ENCODE peak calls at places on chromosome 2, in five cellular contexts. One of them, this sample, is unnamed.
A peak's percentile ranks its signal among the peaks of the same experiment; 100 is the strongest.

GRCh38 chr2:80151248-80151647 is 153.3 kb downstream of the LRRTM1 start:
- DNase-seq in hepatic stellate cell: no peak
- DNase-seq in RPMI7951: no peak
- DNase-seq in left colon: no peak
- DNase-seq in nucleus accumbens: no peak
- DNase-seq in this sample: no peak

GRCh38 chr2:120223034-120223912 is at the start of gene TMEM185B:
- DNase-seq in hepatic stellate cell: peak; percentile 97
- DNase-seq in RPMI7951: peak; percentile 82
- DNase-seq in nucleus accumbens: peak; percentile 84
- DNase-seq in left colon: peak; percentile 92
- DNase-seq in this sample: peak; percentile 87

GRCh38 chr2:237294509-237294908 is 119.5 kb downstream of the COL6A3 start:
- DNase-seq in RPMI7951: no peak
- DNase-seq in left colon: no peak
- DNase-seq in hepatic stellate cell: no peak
- DNase-seq in nucleus accumbens: no peak
- DNase-seq in this sample: no peak

GRCh38 chr2:102185347-102185746 is 1.5 kb upstream of the IL1RL2 start:
- DNase-seq in hepatic stellate cell: peak; percentile 24
- DNase-seq in nucleus accumbens: no peak
- DNase-seq in left colon: no peak
- DNase-seq in RPMI7951: peak; percentile 35
- DNase-seq in this sample: no peak

GRCh38 chr2:102606353-102606752 is 13.0 kb upstream of the SLC9A2 start:
- DNase-seq in hepatic stellate cell: no peak
- DNase-seq in RPMI7951: peak; percentile 52
- DNase-seq in nucleus accumbens: no peak
- DNase-seq in left colon: no peak
- DNase-seq in this sample: no peak

GRCh38 chr2:36356199-36356989 is 816 bp downstream of the CRIM1 start:
- DNase-seq in hepatic stellate cell: no peak
- DNase-seq in left colon: peak; percentile 59
- DNase-seq in nucleus accumbens: peak; percentile 38
- DNase-seq in RPMI7951: peak; percentile 65
- DNase-seq in this sample: peak; percentile 15

GRCh38 chr2:217789003-217789735 is 213.6 kb downstream of the TNS1 start:
- DNase-seq in hepatic stellate cell: peak; percentile 75
- DNase-seq in RPMI7951: peak; percentile 50
- DNase-seq in left colon: peak; percentile 81
- DNase-seq in nucleus accumbens: peak; percentile 42
- DNase-seq in this sample: peak; percentile 85

GRCh38 chr2:46521215-46521683 is 41.9 kb downstream of the TMEM247 start:
- DNase-seq in nucleus accumbens: no peak
- DNase-seq in left colon: peak; percentile 48
- DNase-seq in RPMI7951: peak; percentile 67
- DNase-seq in hepatic stellate cell: no peak
- DNase-seq in this sample: no peak

GRCh38 chr2:181036848-181037603 is 56.6 kb downstream of the UBE2E3 start:
- DNase-seq in RPMI7951: peak; percentile 67
- DNase-seq in nucleus accumbens: no peak
- DNase-seq in hepatic stellate cell: peak; percentile 6
- DNase-seq in left colon: no peak
- DNase-seq in this sample: no peak

GRCh38 chr2:188695953-188696352 is 278.2 kb upstream of the COL3A1 start:
- DNase-seq in hepatic stellate cell: peak; percentile 8
- DNase-seq in nucleus accumbens: no peak
- DNase-seq in left colon: no peak
- DNase-seq in RPMI7951: peak; percentile 83
- DNase-seq in this sample: no peak

GRCh38 chr2:150413416-150413815 is 74.1 kb downstream of the RND3 start:
- DNase-seq in RPMI7951: no peak
- DNase-seq in hepatic stellate cell: no peak
- DNase-seq in nucleus accumbens: no peak
- DNase-seq in left colon: no peak
- DNase-seq in this sample: no peak

GRCh38 chr2:69050802-69051201 is 37.8 kb downstream of the ANTXR1 start:
- DNase-seq in nucleus accumbens: no peak
- DNase-seq in left colon: no peak
- DNase-seq in hepatic stellate cell: no peak
- DNase-seq in RPMI7951: no peak
- DNase-seq in this sample: no peak

GRCh38 chr2:25063876-25064660 is 22.2 kb downstream of the EFR3B start:
- DNase-seq in RPMI7951: no peak
- DNase-seq in nucleus accumbens: peak; percentile 17
- DNase-seq in hepatic stellate cell: no peak
- DNase-seq in left colon: no peak
- DNase-seq in this sample: peak; percentile 64

GRCh38 chr2:145380436-145381017 is 860.6 kb upstream of the ZEB2 start:
- DNase-seq in nucleus accumbens: no peak
- DNase-seq in left colon: no peak
- DNase-seq in hepatic stellate cell: peak; percentile 11
- DNase-seq in RPMI7951: peak; percentile 89
- DNase-seq in this sample: no peak

GRCh38 chr2:16475581-16475980 is 190.1 kb downstream of the CYRIA start:
- DNase-seq in RPMI7951: no peak
- DNase-seq in left colon: no peak
- DNase-seq in nucleus accumbens: no peak
- DNase-seq in hepatic stellate cell: no peak
- DNase-seq in this sample: no peak

GRCh38 chr2:73979021-73979420 is 5.7 kb upstream of the TET3 start:
- DNase-seq in left colon: no peak
- DNase-seq in RPMI7951: no peak
- DNase-seq in nucleus accumbens: no peak
- DNase-seq in hepatic stellate cell: no peak
- DNase-seq in this sample: no peak

GRCh38 chr2:66574701-66575624 is 140.0 kb downstream of the MEIS1 start:
- DNase-seq in left colon: peak; percentile 37
- DNase-seq in hepatic stellate cell: peak; percentile 75
- DNase-seq in RPMI7951: peak; percentile 71
- DNase-seq in nucleus accumbens: peak; percentile 60
- DNase-seq in this sample: peak; percentile 84

GRCh38 chr2:151575338-151575737 is 158.9 kb downstream of the NEB start:
- DNase-seq in RPMI7951: peak; percentile 41
- DNase-seq in hepatic stellate cell: no peak
- DNase-seq in left colon: no peak
- DNase-seq in nucleus accumbens: no peak
- DNase-seq in this sample: no peak

GRCh38 chr2:72864500-72864899 is 22.7 kb upstream of the SPR start:
- DNase-seq in RPMI7951: peak; percentile 67
- DNase-seq in hepatic stellate cell: peak; percentile 33
- DNase-seq in nucleus accumbens: no peak
- DNase-seq in left colon: no peak
- DNase-seq in this sample: no peak

GRCh38 chr2:109721626-109722025 is 72.5 kb upstream of the RGPD5 start:
- DNase-seq in left colon: no peak
- DNase-seq in RPMI7951: no peak
- DNase-seq in nucleus accumbens: no peak
- DNase-seq in hepatic stellate cell: no peak
- DNase-seq in this sample: no peak

GRCh38 chr2:200065477-200065876 is 110.1 kb downstream of the MAIP1 start:
- DNase-seq in left colon: no peak
- DNase-seq in hepatic stellate cell: no peak
- DNase-seq in RPMI7951: no peak
- DNase-seq in nucleus accumbens: no peak
- DNase-seq in this sample: no peak

GRCh38 chr2:172109670-172110421 is 7.1 kb upstream of the DLX2 start:
- DNase-seq in hepatic stellate cell: no peak
- DNase-seq in RPMI7951: no peak
- DNase-seq in nucleus accumbens: no peak
- DNase-seq in left colon: no peak
- DNase-seq in this sample: no peak

GRCh38 chr2:20723543-20723942 is 56.6 kb downstream of the GDF7 start:
- DNase-seq in RPMI7951: no peak
- DNase-seq in nucleus accumbens: no peak
- DNase-seq in hepatic stellate cell: peak; percentile 9
- DNase-seq in left colon: no peak
- DNase-seq in this sample: no peak

GRCh38 chr2:176270100-176270750 is 983 bp downstream of the MTX2 start:
- DNase-seq in left colon: peak; percentile 28
- DNase-seq in RPMI7951: no peak
- DNase-seq in hepatic stellate cell: no peak
- DNase-seq in nucleus accumbens: no peak
- DNase-seq in this sample: no peak

GRCh38 chr2:100274076-100274475 is 48.2 kb downstream of the LONRF2 start:
- DNase-seq in left colon: no peak
- DNase-seq in RPMI7951: no peak
- DNase-seq in nucleus accumbens: no peak
- DNase-seq in hepatic stellate cell: no peak
- DNase-seq in this sample: no peak

GRCh38 chr2:46335404-46335965 is 38.3 kb downstream of the EPAS1 start:
- DNase-seq in left colon: peak; percentile 66
- DNase-seq in nucleus accumbens: peak; percentile 32
- DNase-seq in RPMI7951: peak; percentile 58
- DNase-seq in hepatic stellate cell: peak; percentile 67
- DNase-seq in this sample: peak; percentile 52

GRCh38 chr2:165682546-165682945 is 111.5 kb downstream of the GALNT3 start:
- DNase-seq in left colon: no peak
- DNase-seq in RPMI7951: no peak
- DNase-seq in hepatic stellate cell: no peak
- DNase-seq in nucleus accumbens: no peak
- DNase-seq in this sample: peak; percentile 47

GRCh38 chr2:46979611-46980010 is 64.0 kb upstream of the MCFD2 start:
- DNase-seq in left colon: no peak
- DNase-seq in RPMI7951: no peak
- DNase-seq in hepatic stellate cell: no peak
- DNase-seq in nucleus accumbens: peak; percentile 19
- DNase-seq in this sample: peak; percentile 49

GRCh38 chr2:203689424-203690109 is 16.9 kb upstream of the CD28 start:
- DNase-seq in left colon: no peak
- DNase-seq in nucleus accumbens: no peak
- DNase-seq in hepatic stellate cell: no peak
- DNase-seq in RPMI7951: no peak
- DNase-seq in this sample: no peak

GRCh38 chr2:167018590-167018989 is 130.3 kb downstream of the XIRP2 start:
- DNase-seq in hepatic stellate cell: no peak
- DNase-seq in nucleus accumbens: no peak
- DNase-seq in left colon: no peak
- DNase-seq in RPMI7951: no peak
- DNase-seq in this sample: no peak

GRCh38 chr2:240820607-240821428 is 799 bp upstream of the KIF1A start:
- DNase-seq in RPMI7951: no peak
- DNase-seq in hepatic stellate cell: no peak
- DNase-seq in left colon: no peak
- DNase-seq in nucleus accumbens: peak; percentile 68
- DNase-seq in this sample: no peak

This sample was measured in midbrain.